ENCODE peak calls at places on chromosome 1, in nine cellular contexts. W, K, X, F, G, U, J, H and S are unnamed samples.
A peak's percentile ranks its signal among the peaks of the same experiment; 100 is the strongest.

GRCh38 chr1:112359961-112360767 is 35.9 kb upstream of the CTTNBP2NL start:
- DNase-seq in W (peak; percentile 69), K (no peak), X (peak; percentile 26), F (peak; percentile 69), G (no peak), U (peak; percentile 50), J (peak; percentile 79), H (no peak), S (peak; percentile 79)

GRCh38 chr1:26784023-26784871 is 3.5 kb upstream of the PIGV start:
- DNase-seq in W (peak; percentile 26), K (peak; percentile 45), X (peak; percentile 27), F (peak; percentile 61), G (no peak), U (peak; percentile 87), J (peak; percentile 88), H (no peak), S (no peak)

GRCh38 chr1:204469304-204469703 is 25.3 kb downstream of the PIK3C2B start:
- DNase-seq in W (no peak), K (no peak), X (no peak), F (no peak), G (no peak), U (no peak), J (no peak), H (no peak), S (no peak)

GRCh38 chr1:3857791-3858129 is 484 bp downstream of the DFFB start:
- DNase-seq in W (no peak), K (no peak), X (peak; percentile 9), F (no peak), G (no peak), U (no peak), J (no peak), H (no peak), S (no peak)

GRCh38 chr1:177847843-177848242 is 122.0 kb downstream of the SEC16B start:
- DNase-seq in W (no peak), K (no peak), X (no peak), F (peak; percentile 74), G (no peak), U (peak; percentile 87), J (peak; percentile 91), H (peak; percentile 72), S (peak; percentile 63)

GRCh38 chr1:165443539-165444289 is 1.2 kb downstream of the RXRG start:
- DNase-seq in W (peak; percentile 48), K (no peak), X (no peak), F (no peak), G (no peak), U (no peak), J (no peak), H (no peak), S (no peak)

GRCh38 chr1:6268431-6268830 is 7.5 kb upstream of the GPR153 start:
- DNase-seq in W (peak; percentile 58), K (no peak), X (no peak), F (no peak), G (no peak), U (no peak), J (no peak), H (no peak), S (no peak)

GRCh38 chr1:174324493-174324892 is 123.3 kb upstream of the GPR52 start:
- DNase-seq in W (no peak), K (no peak), X (no peak), F (no peak), G (no peak), U (no peak), J (no peak), H (no peak), S (no peak)

GRCh38 chr1:110341146-110341871 is 2.1 kb downstream of the RBM15 start:
- DNase-seq in W (no peak), K (no peak), X (no peak), F (no peak), G (no peak), U (no peak), J (peak; percentile 83), H (no peak), S (no peak)

GRCh38 chr1:110339040-110339426 is at the start of gene RBM15:
- DNase-seq in W (peak; percentile 100), K (peak; percentile 100), X (peak; percentile 95), F (peak; percentile 100), G (peak; percentile 98), U (peak; percentile 100), J (peak; percentile 100), H (peak; percentile 100), S (peak; percentile 100)

GRCh38 chr1:110338200-110339039 is 757 bp upstream of the RBM15 start:
- DNase-seq in W (peak; percentile 98), K (peak; percentile 97), X (peak; percentile 93), F (no peak), G (peak; percentile 90), U (no peak), J (peak; percentile 100), H (no peak), S (no peak)

GRCh38 chr1:110339427-110340206 is 440 bp downstream of the RBM15 start:
- DNase-seq in W (peak; percentile 72), K (no peak), X (peak; percentile 53), F (peak; percentile 7), G (peak; percentile 21), U (peak; percentile 45), J (peak; percentile 71), H (no peak), S (no peak)

GRCh38 chr1:110340207-110340468 is 961 bp downstream of the RBM15 start:
- DNase-seq in W (no peak), K (no peak), X (peak; percentile 26), F (no peak), G (no peak), U (no peak), J (no peak), H (no peak), S (no peak)
- TF ChIP-seq CTCF in W (no peak), K (no peak), X (no peak), F (no peak), G (no peak), U (no peak), J (no peak), H (no peak), S (no peak)

GRCh38 chr1:64469977-64470669 is at the start of gene CACHD1:
- DNase-seq in W (peak; percentile 92), K (peak; percentile 38), X (peak; percentile 69), F (peak; percentile 33), G (peak; percentile 27), U (peak; percentile 80), J (peak; percentile 75), H (peak; percentile 49), S (no peak)

GRCh38 chr1:64469614-64469976 is 334 bp upstream of the CACHD1 start:
- DNase-seq in W (peak; percentile 46), K (no peak), X (peak; percentile 9), F (no peak), G (no peak), U (peak; percentile 9), J (peak; percentile 21), H (no peak), S (no peak)

GRCh38 chr1:64471218-64471719 is 1.3 kb downstream of the CACHD1 start:
- DNase-seq in W (peak; percentile 78), K (no peak), X (peak; percentile 36), F (no peak), G (no peak), U (peak; percentile 26), J (peak; percentile 5), H (no peak), S (no peak)

GRCh38 chr1:64471724-64472276 is 1.9 kb downstream of the CACHD1 start:
- DNase-seq in W (peak; percentile 30), K (no peak), X (no peak), F (no peak), G (no peak), U (peak; percentile 31), J (peak; percentile 24), H (no peak), S (no peak)

GRCh38 chr1:64470670-64471217 is 815 bp downstream of the CACHD1 start:
- DNase-seq in W (peak; percentile 73), K (no peak), X (peak; percentile 24), F (no peak), G (no peak), U (peak; percentile 32), J (peak; percentile 11), H (no peak), S (no peak)
- H3K4me3 ChIP-seq in W (peak overlapping the region; percentile 92), K (peak overlapping the region; percentile 80), X (peak overlapping the region; percentile 69), F (peak overlapping the region; percentile 67), G (peak overlapping the region; percentile 89), U (peak overlapping the region; percentile 57), J (peak overlapping the region; percentile 66), H (peak overlapping the region; percentile 54), S (peak overlapping the region; percentile 67)

DNA sequence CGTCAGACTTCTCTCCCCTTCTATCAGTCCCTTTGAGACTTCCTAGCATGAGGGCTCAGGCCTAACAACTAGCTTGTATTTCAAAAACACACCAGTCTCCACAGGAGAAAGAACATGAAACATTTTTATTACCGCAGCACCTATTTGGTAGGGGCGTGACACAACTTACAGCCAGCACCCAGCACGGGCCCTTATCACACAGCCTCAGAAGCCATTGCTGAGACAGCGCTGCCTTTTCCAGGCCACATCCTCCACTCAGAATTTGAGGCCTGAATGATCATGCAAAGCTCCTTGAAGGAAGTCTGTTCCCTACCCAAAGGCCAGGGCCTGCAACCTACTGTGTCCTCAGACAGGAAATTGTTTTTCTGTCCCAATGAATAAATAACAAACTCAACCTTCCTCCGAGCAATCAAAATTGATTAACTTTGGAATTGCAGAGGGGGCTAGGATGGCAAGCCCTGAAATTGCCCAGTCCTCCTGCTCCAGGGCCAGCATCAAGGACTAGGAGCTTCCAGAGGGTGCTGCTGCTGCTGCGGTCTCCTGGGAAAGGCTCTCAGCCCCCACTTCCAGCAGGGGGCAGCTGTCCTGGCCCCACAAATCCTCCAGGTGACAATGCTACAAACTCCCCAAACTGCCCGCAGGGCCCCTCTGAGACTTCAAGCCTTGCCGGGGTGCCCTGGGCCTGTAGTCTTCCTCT is 94.3 kb upstream of the GALNT2 start:
- DNase-seq in W (peak; percentile 48), K (no peak), X (peak; percentile 15), F (no peak), G (no peak), U (no peak), J (no peak), H (no peak), S (no peak)
- TF ChIP-seq CTCF in W (peak; percentile 56), K (no peak), X (peak; percentile 44), F (peak; percentile 30), G (no peak), U (peak; percentile 18), J (no peak), H (peak; percentile 12), S (peak; percentile 20)

GRCh38 chr1:234957330-234958065 is 171.1 kb downstream of the TOMM20 start:
- DNase-seq in W (peak; percentile 70), K (no peak), X (peak; percentile 92), F (peak; percentile 78), G (no peak), U (peak; percentile 98), J (peak; percentile 96), H (peak; percentile 95), S (no peak)

GRCh38 chr1:234953655-234954420 is 174.8 kb downstream of the TOMM20 start:
- DNase-seq in W (no peak), K (no peak), X (no peak), F (no peak), G (no peak), U (no peak), J (no peak), H (no peak), S (no peak)

GRCh38 chr1:234955107-234955731 is 173.4 kb downstream of the TOMM20 start:
- DNase-seq in W (no peak), K (no peak), X (peak; percentile 82), F (no peak), G (no peak), U (peak; percentile 54), J (peak; percentile 81), H (no peak), S (no peak)

GRCh38 chr1:234956821-234957329 is 171.8 kb downstream of the TOMM20 start:
- DNase-seq in W (peak; percentile 65), K (no peak), X (peak; percentile 79), F (no peak), G (no peak), U (no peak), J (no peak), H (no peak), S (no peak)

DNA sequence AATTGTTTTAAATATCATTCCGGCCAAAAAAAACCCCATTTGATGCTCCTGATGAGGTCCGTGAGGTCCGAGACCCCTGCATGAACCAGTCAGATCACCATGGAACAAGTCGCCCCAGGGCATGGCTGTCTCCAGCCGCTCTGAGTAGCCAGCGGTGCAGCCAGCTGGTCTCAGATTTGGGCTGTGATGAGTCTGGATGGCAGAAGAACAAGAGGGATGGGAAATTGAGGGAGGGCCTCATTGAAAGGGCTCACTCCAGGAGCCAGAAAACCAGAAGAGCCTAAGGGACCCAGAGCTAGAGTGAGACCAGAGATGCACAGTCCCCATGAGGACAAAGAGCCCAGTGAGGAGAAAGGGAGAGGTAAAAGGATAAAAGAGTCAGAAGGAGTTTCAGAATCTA is 174.0 kb downstream of the TOMM20 start:
- DNase-seq in W (no peak), K (no peak), X (no peak), F (no peak), G (no peak), U (no peak), J (no peak), H (no peak), S (no peak)
- H3K4me3 ChIP-seq in W (no peak overlapping the region), K (no peak overlapping the region), X (no peak overlapping the region), F (no peak overlapping the region), G (no peak overlapping the region), U (no peak overlapping the region), J (no peak overlapping the region), H (no peak overlapping the region), S (no peak overlapping the region)